ENCODE peak calls at places on chromosomes 13 and 19, in nine cellular contexts. One of them, this sample, is unnamed.

GRCh38 chr19:2123682-2124387 is 27.1 kb downstream of the IZUMO4 start:
- DNase-seq in lower lobe of right lung: no peak
- DNase-seq in upper lobe of right lung: no peak
- DNase-seq in BE2C: no peak
- DNase-seq in NB4: peak
- DNase-seq in cardiac fibroblast: no peak
- DNase-seq in endodermal cell: peak
- DNase-seq in GM06990: no peak
- DNase-seq in AG10803: no peak
- DNase-seq in this sample: peak

GRCh38 chr13:106105153-106105552 is 430.3 kb downstream of the EFNB2 start:
- DNase-seq in endodermal cell: no peak
- DNase-seq in cardiac fibroblast: peak
- DNase-seq in AG10803: peak
- DNase-seq in lower lobe of right lung: no peak
- DNase-seq in NB4: no peak
- DNase-seq in BE2C: no peak
- DNase-seq in GM06990: no peak
- DNase-seq in upper lobe of right lung: no peak
- DNase-seq in this sample: no peak

GRCh38 chr13:94129490-94129894 is 350.0 kb downstream of the DCT start:
- DNase-seq in cardiac fibroblast: no peak
- DNase-seq in BE2C: no peak
- DNase-seq in GM06990: no peak
- DNase-seq in upper lobe of right lung: no peak
- DNase-seq in endodermal cell: no peak
- DNase-seq in AG10803: no peak
- DNase-seq in lower lobe of right lung: no peak
- DNase-seq in NB4: no peak
- DNase-seq in this sample: no peak

GRCh38 chr13:43153436-43154082 is 130.2 kb downstream of the DNAJC15 start:
- DNase-seq in lower lobe of right lung: no peak
- DNase-seq in GM06990: no peak
- DNase-seq in endodermal cell: no peak
- DNase-seq in upper lobe of right lung: no peak
- DNase-seq in AG10803: peak
- DNase-seq in cardiac fibroblast: peak
- DNase-seq in BE2C: no peak
- DNase-seq in NB4: no peak
- DNase-seq in this sample: peak

GRCh38 chr13:111967572-111968201 is 99.3 kb upstream of the SOX1 start:
- DNase-seq in endodermal cell: no peak
- DNase-seq in BE2C: no peak
- DNase-seq in AG10803: no peak
- DNase-seq in upper lobe of right lung: no peak
- DNase-seq in lower lobe of right lung: no peak
- DNase-seq in cardiac fibroblast: no peak
- DNase-seq in GM06990: no peak
- DNase-seq in NB4: no peak
- DNase-seq in this sample: no peak

GRCh38 chr19:14107581-14108461 is 9.7 kb downstream of the PRKACA start:
- DNase-seq in lower lobe of right lung: no peak
- DNase-seq in GM06990: no peak
- DNase-seq in upper lobe of right lung: no peak
- DNase-seq in endodermal cell: no peak
- DNase-seq in AG10803: no peak
- DNase-seq in BE2C: no peak
- DNase-seq in cardiac fibroblast: peak
- DNase-seq in NB4: no peak
- DNase-seq in this sample: peak

GRCh38 chr19:48696353-48697010 is 711 bp downstream of the FUT2 start:
- DNase-seq in GM06990: no peak
- DNase-seq in lower lobe of right lung: no peak
- DNase-seq in AG10803: no peak
- DNase-seq in cardiac fibroblast: no peak
- DNase-seq in upper lobe of right lung: no peak
- DNase-seq in NB4: no peak
- DNase-seq in BE2C: no peak
- DNase-seq in endodermal cell: peak
- DNase-seq in this sample: no peak

GRCh38 chr13:23322353-23323336 is 110.9 kb downstream of the SACS start:
- DNase-seq in AG10803: peak
- DNase-seq in endodermal cell: no peak
- DNase-seq in cardiac fibroblast: no peak
- DNase-seq in upper lobe of right lung: no peak
- DNase-seq in NB4: no peak
- DNase-seq in GM06990: no peak
- DNase-seq in lower lobe of right lung: no peak
- DNase-seq in BE2C: no peak
- DNase-seq in this sample: no peak

GRCh38 chr13:59270327-59270726 is 893.4 kb downstream of the DIAPH3 start:
- DNase-seq in upper lobe of right lung: no peak
- DNase-seq in AG10803: no peak
- DNase-seq in endodermal cell: no peak
- DNase-seq in NB4: no peak
- DNase-seq in GM06990: no peak
- DNase-seq in lower lobe of right lung: no peak
- DNase-seq in BE2C: no peak
- DNase-seq in cardiac fibroblast: peak
- DNase-seq in this sample: no peak

GRCh38 chr19:15280048-15280725 is 47.9 kb upstream of the EPHX3 start:
- DNase-seq in BE2C: peak
- DNase-seq in lower lobe of right lung: no peak
- DNase-seq in upper lobe of right lung: no peak
- DNase-seq in cardiac fibroblast: no peak
- DNase-seq in GM06990: no peak
- DNase-seq in NB4: no peak
- DNase-seq in AG10803: peak
- DNase-seq in endodermal cell: no peak
- DNase-seq in this sample: no peak

GRCh38 chr19:4910594-4911273 is 1.4 kb downstream of the UHRF1 start:
- DNase-seq in lower lobe of right lung: no peak
- DNase-seq in endodermal cell: no peak
- DNase-seq in upper lobe of right lung: no peak
- DNase-seq in cardiac fibroblast: peak
- DNase-seq in GM06990: peak
- DNase-seq in NB4: peak
- DNase-seq in BE2C: no peak
- DNase-seq in AG10803: peak
- DNase-seq in this sample: peak

GRCh38 chr19:46967578-46968018 is 52.0 kb upstream of the NPAS1 start:
- DNase-seq in AG10803: no peak
- DNase-seq in BE2C: no peak
- DNase-seq in upper lobe of right lung: peak
- DNase-seq in NB4: no peak
- DNase-seq in lower lobe of right lung: peak
- DNase-seq in GM06990: no peak
- DNase-seq in endodermal cell: no peak
- DNase-seq in cardiac fibroblast: no peak
- DNase-seq in this sample: no peak

DNA sequence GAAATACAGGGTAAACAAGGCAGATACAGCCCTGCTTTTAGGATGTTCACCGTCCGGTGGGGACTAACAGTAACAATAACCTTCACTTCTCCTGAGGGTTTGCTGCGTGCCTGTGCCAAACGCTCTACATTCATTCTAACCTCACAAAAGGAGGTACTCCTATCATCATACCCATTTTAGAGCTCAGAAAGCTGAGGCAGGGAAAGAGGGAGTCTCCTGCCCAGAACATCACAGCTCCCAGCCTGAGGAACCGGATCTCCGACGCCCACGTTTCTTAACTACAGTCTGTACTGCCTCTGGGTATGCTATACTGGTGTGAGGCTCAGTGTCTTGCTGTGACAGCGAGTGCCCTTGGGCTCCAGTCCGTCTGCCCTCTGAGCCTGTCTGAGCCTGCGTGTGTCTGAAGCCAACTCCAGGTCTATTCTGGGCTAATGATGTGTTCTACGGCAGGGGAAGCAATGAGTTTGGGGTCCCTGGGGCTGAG is 5.1 kb downstream of the LIPE start:
- DNase-seq in GM06990: no peak
- DNase-seq in lower lobe of right lung: no peak
- DNase-seq in cardiac fibroblast: no peak
- DNase-seq in BE2C: no peak
- DNase-seq in upper lobe of right lung: no peak
- DNase-seq in NB4: no peak
- DNase-seq in AG10803: no peak
- DNase-seq in endodermal cell: no peak
- DNase-seq in this sample: no peak
- H3K4me3 ChIP-seq in GM06990: peak
- H3K4me3 ChIP-seq in lower lobe of right lung: peak
- H3K4me3 ChIP-seq in cardiac fibroblast: no peak
- H3K4me3 ChIP-seq in BE2C: peak
- H3K4me3 ChIP-seq in upper lobe of right lung: peak
- H3K4me3 ChIP-seq in NB4: no peak
- H3K4me3 ChIP-seq in AG10803: no peak
- H3K4me3 ChIP-seq in endodermal cell: peak
- H3K4me3 ChIP-seq in this sample: no peak

DNA sequence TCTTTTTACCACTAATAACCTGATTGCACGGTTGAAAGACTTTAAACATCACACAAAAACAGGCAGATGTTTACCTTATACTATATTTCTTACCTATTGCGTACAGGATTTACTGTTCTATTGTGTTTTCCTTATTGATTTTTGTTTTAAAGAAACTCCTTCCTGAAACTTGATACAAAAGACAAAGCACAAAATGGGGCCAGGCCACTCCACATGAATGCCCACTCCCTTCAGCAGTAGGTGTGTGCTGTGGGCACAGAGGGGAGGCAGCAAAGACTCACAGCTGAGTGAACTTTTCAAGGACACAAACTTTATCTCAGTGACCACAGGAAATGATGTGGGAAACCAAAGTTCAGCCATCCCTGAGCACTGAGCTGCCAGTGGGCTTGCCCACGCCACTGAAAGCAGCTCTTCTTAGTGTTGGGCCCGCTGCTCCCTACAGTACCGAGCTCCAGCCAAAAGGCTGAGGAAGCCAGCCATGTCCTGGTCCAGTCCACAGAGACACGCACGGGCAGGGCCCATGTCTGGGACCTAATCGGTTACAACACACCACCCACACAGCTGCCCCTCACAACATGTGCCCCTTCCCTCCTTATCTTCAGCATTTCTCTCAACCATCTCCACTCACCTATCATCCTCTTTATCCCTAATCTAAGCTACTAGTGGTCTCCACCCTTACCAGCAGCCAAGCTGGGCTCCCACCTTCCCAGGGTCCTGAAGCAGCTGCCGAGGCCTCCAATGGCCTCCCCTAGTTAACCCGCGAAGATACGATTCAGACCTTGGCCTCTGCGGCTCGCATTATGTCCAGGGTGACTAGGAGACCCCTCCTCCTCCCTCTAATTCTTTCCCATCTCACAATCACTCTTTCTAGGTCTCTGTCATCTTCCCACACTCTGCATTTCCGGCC is 39.5 kb downstream of the ATP7B start:
- DNase-seq in upper lobe of right lung: no peak
- DNase-seq in lower lobe of right lung: no peak
- DNase-seq in NB4: no peak
- DNase-seq in BE2C: no peak
- DNase-seq in cardiac fibroblast: no peak
- DNase-seq in AG10803: no peak
- DNase-seq in GM06990: no peak
- DNase-seq in endodermal cell: no peak
- DNase-seq in this sample: no peak
- TF ChIP-seq CTCF in upper lobe of right lung: no peak
- TF ChIP-seq CTCF in lower lobe of right lung: no peak
- TF ChIP-seq CTCF in NB4: no peak
- TF ChIP-seq CTCF in BE2C: no peak
- TF ChIP-seq CTCF in cardiac fibroblast: no peak
- TF ChIP-seq CTCF in AG10803: no peak
- TF ChIP-seq CTCF in GM06990: no peak
- TF ChIP-seq CTCF in endodermal cell: no peak
- TF ChIP-seq CTCF in this sample: no peak

DNA sequence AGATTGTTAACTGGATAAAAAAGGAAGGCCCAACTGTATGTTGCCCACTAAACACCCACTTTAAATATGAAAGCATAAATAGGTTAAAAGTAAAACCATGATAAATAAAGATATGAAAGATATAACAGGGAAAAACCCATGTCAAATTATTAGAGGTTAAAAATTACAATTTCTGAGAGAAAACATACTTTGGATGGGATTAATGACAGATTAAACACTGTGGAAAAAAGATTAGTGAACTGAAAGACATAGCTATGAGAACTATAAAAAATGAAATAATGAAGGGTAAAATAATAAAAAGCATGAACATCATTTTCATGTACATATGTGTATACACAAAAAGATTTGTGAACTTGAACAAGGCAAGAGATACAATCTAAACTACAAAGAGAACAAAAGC is 2.2 kb upstream of the ZNF577 start:
- DNase-seq in cardiac fibroblast: no peak
- DNase-seq in lower lobe of right lung: no peak
- DNase-seq in AG10803: no peak
- DNase-seq in GM06990: no peak
- DNase-seq in BE2C: no peak
- DNase-seq in upper lobe of right lung: no peak
- DNase-seq in NB4: no peak
- DNase-seq in endodermal cell: no peak
- DNase-seq in this sample: no peak
- H3K4me3 ChIP-seq in cardiac fibroblast: no peak
- H3K4me3 ChIP-seq in lower lobe of right lung: no peak
- H3K4me3 ChIP-seq in AG10803: no peak
- H3K4me3 ChIP-seq in GM06990: no peak
- H3K4me3 ChIP-seq in BE2C: no peak
- H3K4me3 ChIP-seq in upper lobe of right lung: no peak
- H3K4me3 ChIP-seq in NB4: no peak
- H3K4me3 ChIP-seq in endodermal cell: peak
- H3K4me3 ChIP-seq in this sample: no peak

GRCh38 chr13:75416327-75417005 is 65.5 kb downstream of the TBC1D4 start:
- DNase-seq in AG10803: no peak
- DNase-seq in endodermal cell: peak
- DNase-seq in BE2C: no peak
- DNase-seq in NB4: peak
- DNase-seq in upper lobe of right lung: no peak
- DNase-seq in GM06990: peak
- DNase-seq in lower lobe of right lung: no peak
- DNase-seq in cardiac fibroblast: no peak
- DNase-seq in this sample: no peak

GRCh38 chr13:75415720-75416119 is 66.2 kb downstream of the TBC1D4 start:
- DNase-seq in lower lobe of right lung: no peak
- DNase-seq in cardiac fibroblast: peak
- DNase-seq in endodermal cell: no peak
- DNase-seq in NB4: peak
- DNase-seq in AG10803: peak
- DNase-seq in upper lobe of right lung: no peak
- DNase-seq in GM06990: no peak
- DNase-seq in BE2C: no peak
- DNase-seq in this sample: peak

GRCh38 chr13:75411924-75412537 is 69.9 kb downstream of the TBC1D4 start:
- DNase-seq in AG10803: no peak
- DNase-seq in BE2C: no peak
- DNase-seq in GM06990: no peak
- DNase-seq in endodermal cell: no peak
- DNase-seq in lower lobe of right lung: no peak
- DNase-seq in upper lobe of right lung: no peak
- DNase-seq in cardiac fibroblast: no peak
- DNase-seq in NB4: no peak
- DNase-seq in this sample: no peak

GRCh38 chr13:75417006-75417384 is 65.0 kb downstream of the TBC1D4 start:
- DNase-seq in cardiac fibroblast: peak
- DNase-seq in NB4: peak
- DNase-seq in AG10803: no peak
- DNase-seq in GM06990: no peak
- DNase-seq in endodermal cell: no peak
- DNase-seq in BE2C: no peak
- DNase-seq in lower lobe of right lung: peak
- DNase-seq in upper lobe of right lung: peak
- DNase-seq in this sample: no peak

GRCh38 chr13:75414036-75414827 is 67.7 kb downstream of the TBC1D4 start:
- DNase-seq in lower lobe of right lung: no peak
- DNase-seq in endodermal cell: no peak
- DNase-seq in AG10803: no peak
- DNase-seq in cardiac fibroblast: no peak
- DNase-seq in GM06990: no peak
- DNase-seq in upper lobe of right lung: no peak
- DNase-seq in NB4: no peak
- DNase-seq in BE2C: no peak
- DNase-seq in this sample: no peak
- TF ChIP-seq CTCF in lower lobe of right lung: no peak
- TF ChIP-seq CTCF in endodermal cell: no peak
- TF ChIP-seq CTCF in AG10803: no peak
- TF ChIP-seq CTCF in cardiac fibroblast: no peak
- TF ChIP-seq CTCF in GM06990: no peak
- TF ChIP-seq CTCF in upper lobe of right lung: no peak
- TF ChIP-seq CTCF in NB4: no peak
- TF ChIP-seq CTCF in BE2C: no peak
- TF ChIP-seq CTCF in this sample: no peak

This sample was measured in fibroblast of pulmonary artery.